ENCODE peak calls at places on chromosomes 5 and 9, in ten cellular contexts. A, I, D, X, Z, W, E, S, R and H are unnamed samples.

GRCh38 chr9:1604942-1605560 is 410.1 kb upstream of the SMARCA2 start:
- DNase-seq in E (peak), D (no peak), R (no peak), W (no peak), Z (no peak), A (no peak), X (no peak), I (no peak), S (peak), H (no peak)

GRCh38 chr5:98940586-98940985 is 11.8 kb upstream of the CHD1 start:
- DNase-seq in A (peak), Z (no peak), D (no peak), X (no peak), I (no peak), R (no peak), E (no peak), W (no peak), S (no peak), H (no peak)

GRCh38 chr5:55146543-55147151 is 13.3 kb upstream of the GPX8 start:
- DNase-seq in X (peak), Z (peak), I (peak), A (peak), R (peak), E (peak), D (peak), S (peak), W (peak), H (peak)

GRCh38 chr5:147306351-147306750 is 71.5 kb downstream of the STK32A start:
- DNase-seq in W (no peak), R (no peak), X (no peak), S (no peak), D (no peak), I (no peak), Z (no peak), A (no peak), E (no peak), H (no peak)

GRCh38 chr5:55481293-55481900 is 53.4 kb downstream of the PLPP1 start:
- DNase-seq in X (no peak), Z (no peak), A (no peak), R (no peak), S (no peak), E (no peak), D (no peak), I (no peak), W (no peak), H (no peak)

GRCh38 chr9:33924978-33925797 is 108.2 kb downstream of the UBE2R2 start:
- DNase-seq in X (no peak), S (peak), Z (no peak), R (peak), D (peak), A (peak), W (no peak), E (peak), I (peak), H (peak)

GRCh38 chr5:77140350-77140749 is 53.3 kb upstream of the ZBED3 start:
- DNase-seq in S (no peak), D (no peak), X (no peak), A (no peak), W (no peak), E (no peak), I (no peak), Z (no peak), R (no peak), H (no peak)

GRCh38 chr9:136821333-136822031 is 13.7 kb downstream of the RABL6 start:
- DNase-seq in R (no peak), W (peak), I (no peak), Z (no peak), X (peak), S (peak), D (no peak), E (no peak), A (no peak), H (no peak)

GRCh38 chr9:128805661-128806060 is 12.6 kb upstream of the ENDOG start:
- DNase-seq in W (no peak), S (no peak), E (no peak), A (no peak), D (peak), R (no peak), I (no peak), Z (no peak), X (no peak), H (no peak)

GRCh38 chr5:159451197-159452052 is 121.1 kb upstream of the IL12B start:
- DNase-seq in E (peak), D (no peak), S (peak), A (peak), W (no peak), Z (no peak), R (no peak), X (peak), I (peak), H (no peak)

GRCh38 chr9:98709968-98710965 is 1.5 kb upstream of the GABBR2 start:
- DNase-seq in W (no peak), R (no peak), X (no peak), E (peak), A (peak), D (no peak), Z (no peak), I (peak), S (peak), H (no peak)

GRCh38 chr5:24905123-24905522 is 260.3 kb upstream of the CDH10 start:
- DNase-seq in R (no peak), W (no peak), Z (no peak), A (no peak), S (no peak), I (no peak), D (no peak), E (peak), X (no peak), H (no peak)

GRCh38 chr9:80775515-80775914 is 913.8 kb downstream of the TLE1 start:
- DNase-seq in A (peak), D (no peak), E (peak), I (no peak), S (no peak), X (no peak), W (no peak), R (no peak), Z (no peak), H (no peak)

GRCh38 chr5:37838933-37839341 is 904 bp downstream of the GDNF start:
- DNase-seq in S (no peak), X (no peak), Z (no peak), E (no peak), D (peak), I (no peak), A (no peak), R (no peak), W (no peak), H (no peak)

GRCh38 chr5:1524799-1525623 is 1.3 kb upstream of the LPCAT1 start:
- DNase-seq in W (peak), D (no peak), X (peak), S (no peak), R (peak), E (no peak), A (no peak), I (no peak), Z (peak), H (no peak)

GRCh38 chr5:41416336-41416735 is 94.1 kb downstream of the PLCXD3 start:
- DNase-seq in I (no peak), R (no peak), A (no peak), D (peak), W (no peak), X (no peak), S (no peak), E (peak), Z (no peak), H (no peak)

GRCh38 chr9:80378669-80379293 is 807.0 kb downstream of the TLE4 start:
- DNase-seq in W (no peak), Z (no peak), X (no peak), D (no peak), S (no peak), E (peak), R (no peak), A (no peak), I (no peak), H (no peak)

GRCh38 chr5:69083412-69083811 is 10.4 kb upstream of the SLC30A5 start:
- DNase-seq in I (no peak), D (no peak), Z (no peak), E (peak), W (no peak), R (peak), S (no peak), X (no peak), A (no peak), H (no peak)

GRCh38 chr9:138063785-138064184 is 186.2 kb downstream of the CACNA1B start:
- DNase-seq in E (no peak), S (no peak), W (peak), Z (no peak), D (no peak), I (no peak), A (no peak), R (no peak), X (no peak), H (no peak)

GRCh38 chr5:134004626-134005414 is at the start of gene VDAC1:
- DNase-seq in A (peak), W (peak), R (peak), E (peak), D (peak), I (peak), X (peak), Z (peak), S (peak), H (peak)

GRCh38 chr5:96199713-96200183 is 233.3 kb downstream of the PCSK1 start:
- DNase-seq in I (no peak), A (no peak), X (no peak), W (no peak), S (no peak), Z (no peak), E (no peak), D (no peak), R (no peak), H (no peak)

GRCh38 chr5:14628346-14628745 is 36.2 kb upstream of the OTULIN start:
- DNase-seq in E (peak), W (no peak), S (peak), X (no peak), I (peak), D (no peak), R (no peak), A (peak), Z (peak), H (peak)

GRCh38 chr9:90921104-90921503 is 119.5 kb downstream of the SYK start:
- DNase-seq in X (peak), I (no peak), W (peak), S (no peak), Z (no peak), R (peak), E (no peak), D (peak), A (no peak), H (peak)

GRCh38 chr5:119048246-119048645 is 22.6 kb upstream of the DMXL1 start:
- DNase-seq in S (no peak), D (no peak), E (no peak), W (no peak), R (no peak), A (no peak), X (no peak), I (no peak), Z (no peak), H (peak)
- H3K27ac ChIP-seq in S (no peak), D (no peak), E (no peak), W (no peak), R (no peak), A (no peak), X (no peak), I (no peak), Z (no peak), H (peak)

DNA sequence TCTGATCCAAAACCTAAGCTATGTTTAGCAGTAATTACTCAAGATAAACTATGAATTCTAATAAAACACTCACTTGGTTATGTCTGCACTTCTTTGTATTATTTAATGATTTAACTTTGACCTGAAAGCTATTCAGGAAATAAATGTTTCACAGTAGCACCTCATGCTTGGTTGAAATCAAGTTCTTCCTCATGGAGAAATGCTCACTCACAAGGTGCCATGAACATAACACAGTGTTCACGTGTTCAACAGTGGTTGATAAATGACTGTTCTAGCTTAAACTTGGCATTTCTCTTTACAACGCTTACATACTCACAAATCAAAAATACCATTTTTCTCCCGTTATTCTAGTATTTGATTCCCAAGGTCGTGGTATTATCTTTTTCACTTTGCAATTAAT is 35.8 kb downstream of the PUM3 start:
- DNase-seq in X (no peak), E (no peak), Z (no peak), A (no peak), R (no peak), I (no peak), W (no peak), D (no peak), S (no peak), H (no peak)
- H3K27ac ChIP-seq in X (no peak), E (no peak), Z (no peak), A (peak), R (no peak), I (no peak), W (peak), D (no peak), S (peak), H (no peak)

GRCh38 chr5:140576776-140577201 is 12.2 kb downstream of the SLC35A4 start:
- DNase-seq in S (no peak), A (no peak), W (no peak), Z (no peak), E (no peak), X (no peak), R (no peak), D (no peak), I (no peak), H (no peak)

GRCh38 chr5:140571105-140571504 is 6.5 kb downstream of the SLC35A4 start:
- DNase-seq in W (peak), I (no peak), E (no peak), S (no peak), A (no peak), Z (no peak), R (no peak), D (no peak), X (peak), H (no peak)

GRCh38 chr5:140574165-140574564 is 9.5 kb downstream of the SLC35A4 start:
- DNase-seq in D (no peak), A (peak), I (no peak), W (no peak), X (no peak), S (no peak), E (no peak), R (no peak), Z (no peak), H (no peak)

GRCh38 chr5:140573683-140574082 is 9.1 kb downstream of the SLC35A4 start:
- DNase-seq in W (no peak), X (no peak), S (no peak), I (no peak), A (no peak), E (no peak), Z (no peak), D (no peak), R (no peak), H (no peak)

DNA sequence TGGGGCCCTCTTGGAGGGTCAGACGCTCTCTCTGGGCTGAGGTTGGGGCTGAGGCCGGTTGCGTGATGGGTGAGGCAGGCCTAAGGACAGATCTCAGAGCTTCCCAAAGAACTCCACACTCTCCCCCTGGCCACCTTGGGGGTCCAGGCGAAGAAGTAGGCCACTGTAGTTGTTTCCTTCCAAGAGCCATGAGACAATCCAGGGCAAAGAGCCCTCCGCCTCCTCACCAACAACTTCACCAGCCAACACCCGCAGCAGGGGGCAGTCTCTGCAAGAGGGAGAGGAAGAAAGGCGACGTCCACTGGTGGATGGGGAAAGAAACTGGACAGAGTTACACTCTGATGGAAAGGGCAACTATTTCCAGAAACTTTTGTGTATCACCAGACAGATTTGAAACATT is 10.7 kb downstream of the SLC35A4 start:
- DNase-seq in R (peak), W (no peak), A (peak), E (peak), D (peak), Z (no peak), I (no peak), S (no peak), X (peak), H (peak)
- H3K27ac ChIP-seq in R (no peak), W (no peak), A (no peak), E (no peak), D (no peak), Z (no peak), I (no peak), S (no peak), X (no peak), H (no peak)

GRCh38 chr9:114898741-114899140 is 31.6 kb downstream of the TNFSF8 start:
- DNase-seq in D (peak), S (no peak), R (peak), I (no peak), A (no peak), X (peak), W (peak), Z (peak), E (no peak), H (no peak)

GRCh38 chr9:114902773-114903589 is 27.4 kb downstream of the TNFSF8 start:
- DNase-seq in Z (no peak), I (no peak), X (no peak), A (peak), S (no peak), D (no peak), E (peak), W (no peak), R (no peak), H (no peak)

GRCh38 chr9:114896344-114896743 is 34.0 kb downstream of the TNFSF8 start:
- DNase-seq in E (no peak), I (no peak), S (no peak), D (no peak), A (no peak), W (no peak), X (no peak), Z (no peak), R (no peak), H (no peak)

GRCh38 chr9:114900937-114901802 is 29.2 kb downstream of the TNFSF8 start:
- DNase-seq in Z (no peak), I (peak), X (no peak), R (no peak), E (peak), D (no peak), S (no peak), W (no peak), A (peak), H (no peak)

GRCh38 chr9:114899461-114899860 is 30.9 kb downstream of the TNFSF8 start:
- DNase-seq in S (no peak), W (no peak), D (no peak), X (no peak), A (peak), R (no peak), E (no peak), Z (no peak), I (no peak), H (no peak)
- H3K27ac ChIP-seq in S (no peak), W (no peak), D (no peak), X (no peak), A (peak), R (no peak), E (no peak), Z (no peak), I (no peak), H (no peak)